ENCODE peak calls at places on chromosome 9, in five cellular contexts. F is MCF 10A, U is dermis blood vessel endothelial cell, W is glutamatergic neuron, Y is myocyte. D is an unnamed sample.

GRCh38 chr9:99922711-99923030 is 16.2 kb downstream of the STX17 start:
- DNase-seq in F (no peak), U (no peak), W (no peak), Y (no peak), D (no peak)

GRCh38 chr9:98807070-98807810 is at the start of gene GALNT12:
- DNase-seq in F (no peak), U (peak; percentile 20), W (peak; percentile 55), Y (no peak), D (no peak)

GRCh38 chr9:106918825-106919509 is 56.0 kb downstream of the ZNF462 start:
- DNase-seq in F (no peak), U (no peak), W (no peak), Y (peak; percentile 43), D (no peak)

GRCh38 chr9:36191290-36191645 is 547 bp downstream of the CLTA start:
- DNase-seq in F (peak; percentile 25), U (peak; percentile 53), W (no peak), Y (no peak), D (no peak)

GRCh38 chr9:20618361-20618799 is 3.9 kb downstream of the MLLT3 start:
- DNase-seq in F (peak; percentile 81), U (peak; percentile 85), W (no peak), Y (peak; percentile 36), D (no peak)

GRCh38 chr9:97386733-97387503 is 25.0 kb upstream of the TDRD7 start:
- DNase-seq in F (peak; percentile 73), U (peak; percentile 76), W (peak; percentile 85), Y (peak; percentile 76), D (peak; percentile 37)

GRCh38 chr9:70170151-70170795 is 88.5 kb upstream of the SMC5 start:
- DNase-seq in F (no peak), U (no peak), W (peak; percentile 18), Y (no peak), D (no peak)

GRCh38 chr9:136273244-136273865 is 27.7 kb upstream of the QSOX2 start:
- DNase-seq in F (no peak), U (no peak), W (no peak), Y (no peak), D (no peak)

GRCh38 chr9:98360176-98360708 is 104.8 kb upstream of the TBC1D2 start:
- DNase-seq in F (no peak), U (no peak), W (no peak), Y (no peak), D (no peak)

GRCh38 chr9:27368317-27368985 is 71.5 kb upstream of the EQTN start:
- DNase-seq in F (no peak), U (no peak), W (no peak), Y (peak; percentile 20), D (peak; percentile 85)

GRCh38 chr9:72980600-72981265 is 27.9 kb upstream of the ALDH1A1 start:
- DNase-seq in F (no peak), U (no peak), W (no peak), Y (no peak), D (no peak)

D was measured in globus pallidus.